ENCODE peak calls at places on chromosome 16, in nine cellular contexts. M is stimulated activated CD8-positive, alpha-beta memory T cell treated with anti-CD3 and anti-CD28 coated beads, Interleukin-4, amount 100 ng/mL, for 1 hour; B is cardiac septum; P is SW 1271; E is GM12892; T is T-helper 1 cell; H is tibial nerve; V is BJ; K is left cardiac atrium. W is an unnamed sample.

GRCh38 chr16:30041841-30042240 is 10.8 kb upstream of the TLCD3B start:
- DNase-seq in V (no peak), T (no peak), H (no peak), M (no peak), P (no peak), K (no peak), B (no peak), E (no peak), W (peak; percentile 27)

GRCh38 chr16:48492131-48492530 is 106.9 kb upstream of the SIAH1 start:
- DNase-seq in H (no peak), V (no peak), B (no peak), K (no peak), M (no peak), T (no peak), P (no peak), E (no peak), W (no peak)

GRCh38 chr16:83599789-83600462 is 207.9 kb upstream of the HSBP1 start:
- DNase-seq in V (no peak), B (no peak), P (no peak), E (no peak), H (no peak), T (no peak), K (no peak), M (no peak), W (no peak)

GRCh38 chr16:51500306-51500705 is 349.2 kb upstream of the SALL1 start:
- DNase-seq in H (no peak), K (no peak), V (no peak), B (no peak), P (no peak), E (no peak), T (no peak), M (no peak), W (no peak)

GRCh38 chr16:49969356-49970030 is 55.5 kb upstream of the CNEP1R1 start:
- DNase-seq in B (no peak), E (no peak), K (peak; percentile 29), P (no peak), T (no peak), H (no peak), V (no peak), M (no peak), W (no peak)

GRCh38 chr16:68367034-68367433 is 56.2 kb downstream of the PRMT7 start:
- DNase-seq in V (no peak), T (no peak), E (peak; percentile 50), H (no peak), K (no peak), B (no peak), M (no peak), P (no peak), W (peak; percentile 21)

GRCh38 chr16:70746040-70746707 is 54.8 kb downstream of the VAC14 start:
- DNase-seq in E (no peak), V (no peak), M (no peak), T (no peak), H (no peak), B (no peak), K (peak; percentile 83), P (no peak), W (no peak)

GRCh38 chr16:66885491-66885890 is 5.2 kb downstream of the PDP2 start:
- DNase-seq in B (no peak), V (no peak), E (no peak), H (no peak), K (no peak), T (no peak), M (no peak), P (no peak), W (no peak)

GRCh38 chr16:47477680-47478079 is 16.5 kb downstream of the PHKB start:
- DNase-seq in E (no peak), M (no peak), V (no peak), H (no peak), P (no peak), T (no peak), K (no peak), B (no peak), W (no peak)

GRCh38 chr16:84024854-84025253 is 17.7 kb downstream of the SLC38A8 start:
- DNase-seq in M (no peak), B (no peak), H (no peak), V (no peak), K (no peak), T (no peak), E (no peak), P (no peak), W (no peak)

GRCh38 chr16:73189132-73189531 is 141.2 kb upstream of the ZFHX3 start:
- DNase-seq in V (no peak), H (no peak), E (no peak), M (no peak), P (no peak), K (no peak), B (no peak), T (no peak), W (no peak)

GRCh38 chr16:84471316-84471715 is 33.1 kb downstream of the MEAK7 start:
- DNase-seq in T (no peak), K (no peak), E (no peak), V (no peak), P (no peak), H (no peak), M (no peak), B (no peak), W (no peak)

GRCh38 chr16:82414476-82414875 is 212.3 kb upstream of the CDH13 start:
- DNase-seq in K (no peak), H (no peak), B (no peak), T (no peak), P (no peak), E (no peak), V (no peak), M (no peak), W (no peak)

GRCh38 chr16:56729351-56729735 is 586 bp upstream of the NUP93 start:
- DNase-seq in E (no peak), H (no peak), T (no peak), M (no peak), V (no peak), B (no peak), K (no peak), P (no peak), W (no peak)

GRCh38 chr16:29745126-29745852 is 501 bp downstream of the C16orf54 start:
- DNase-seq in E (peak; percentile 67), M (no peak), V (no peak), T (no peak), B (no peak), K (no peak), P (no peak), H (no peak), W (peak; percentile 62)

GRCh38 chr16:22369221-22369811 is 5.1 kb downstream of the CDR2 start:
- DNase-seq in K (no peak), V (no peak), B (no peak), E (no peak), P (no peak), M (no peak), H (no peak), T (no peak), W (peak; percentile 30)

GRCh38 chr16:50861926-50862325 is 120.0 kb downstream of the CYLD start:
- DNase-seq in B (no peak), P (peak; percentile 17), K (no peak), T (no peak), V (no peak), E (no peak), M (no peak), H (no peak), W (no peak)

GRCh38 chr16:67542464-67542863 is 13.8 kb downstream of the RIPOR1 start:
- DNase-seq in P (peak; percentile 62), K (peak; percentile 75), E (peak; percentile 87), H (no peak), V (no peak), B (no peak), T (peak; percentile 71), M (no peak), W (peak; percentile 81)

GRCh38 chr16:9441021-9441420 is 349.6 kb downstream of the HAPSTR1 start:
- DNase-seq in E (no peak), K (no peak), P (no peak), B (no peak), V (no peak), H (no peak), T (no peak), M (no peak), W (no peak)

GRCh38 chr16:77896357-77896972 is 108.1 kb downstream of the VAT1L start:
- DNase-seq in M (no peak), P (no peak), H (no peak), E (no peak), K (no peak), V (no peak), B (no peak), T (no peak), W (no peak)

GRCh38 chr16:29984137-29984763 is 10.6 kb downstream of the TAOK2 start:
- DNase-seq in M (no peak), P (no peak), K (no peak), V (no peak), T (no peak), E (no peak), B (no peak), H (no peak), W (no peak)

GRCh38 chr16:4098496-4098895 is 17.7 kb downstream of the ADCY9 start:
- DNase-seq in H (no peak), P (no peak), M (no peak), K (no peak), T (no peak), V (no peak), B (no peak), E (no peak), W (no peak)

GRCh38 chr16:17511340-17511739 is 40.6 kb upstream of the XYLT1 start:
- DNase-seq in V (peak; percentile 87), H (no peak), P (no peak), T (no peak), M (no peak), B (no peak), E (no peak), K (no peak), W (no peak)

GRCh38 chr16:13018026-13018425 is 116.6 kb downstream of the SHISA9 start:
- DNase-seq in V (no peak), B (no peak), H (no peak), K (no peak), T (no peak), P (no peak), M (no peak), E (no peak), W (no peak)

GRCh38 chr16:58460219-58460610 is 39.7 kb upstream of the NDRG4 start:
- DNase-seq in T (no peak), K (no peak), B (no peak), H (no peak), M (no peak), E (no peak), P (no peak), V (no peak), W (no peak)

GRCh38 chr16:20001856-20002707 is 71.6 kb downstream of the GPR139 start:
- DNase-seq in T (no peak), M (no peak), E (no peak), V (no peak), K (no peak), P (no peak), B (no peak), H (no peak), W (no peak)

GRCh38 chr16:84806256-84806889 is 13.4 kb upstream of the CRISPLD2 start:
- DNase-seq in B (peak; percentile 88), H (no peak), V (peak; percentile 74), M (no peak), T (no peak), K (peak; percentile 58), E (peak; percentile 54), P (peak; percentile 63), W (no peak)

GRCh38 chr16:7167651-7168050 is 165.0 kb upstream of the RBFOX1 start:
- DNase-seq in E (no peak), K (no peak), T (no peak), V (no peak), H (no peak), B (no peak), P (no peak), M (no peak), W (no peak)

GRCh38 chr16:4003166-4003565 is 113.1 kb downstream of the ADCY9 start:
- DNase-seq in V (no peak), T (no peak), H (no peak), K (no peak), M (no peak), B (no peak), P (no peak), E (no peak), W (no peak)

GRCh38 chr16:78996806-78997205 is 603.7 kb downstream of the MAF start:
- DNase-seq in V (no peak), P (no peak), T (no peak), H (no peak), K (no peak), E (no peak), M (no peak), B (no peak), W (no peak)

GRCh38 chr16:81035975-81036750 is 521 bp downstream of the ATMIN start:
- DNase-seq in T (peak; percentile 36), P (peak; percentile 31), E (peak; percentile 50), K (peak; percentile 47), B (no peak), H (no peak), M (no peak), V (no peak), W (peak; percentile 4)

W was measured in central memory CD4-positive, alpha-beta T cell.